ENCODE peak calls at places on chromosomes 7 and 10, in ten cellular contexts. S is A549; T is CD8-positive, alpha-beta T cell; C is Peyer's patch; G is left ventricle myocardium inferior; V is astrocyte; Z is PC-9; A is tibial artery; W is tibial nerve; X is naive thymus-derived CD4-positive, alpha-beta T cell. D is an unnamed sample.

GRCh38 chr10:92923416-92923815 is 75.1 kb downstream of the EXOC6 start:
- DNase-seq in S (no peak), T (no peak), C (no peak), G (no peak), V (no peak), Z (no peak), A (no peak), W (no peak), X (no peak), D (no peak)

GRCh38 chr7:32905175-32905662 is 13.7 kb upstream of the KBTBD2 start:
- DNase-seq in S (peak; percentile 42), T (peak; percentile 66), C (peak; percentile 57), G (no peak), V (peak; percentile 80), Z (peak; percentile 93), A (no peak), W (peak; percentile 38), X (peak; percentile 62), D (peak; percentile 66)

GRCh38 chr7:113404245-113404644 is 285.9 kb upstream of the SMIM30 start:
- DNase-seq in S (peak; percentile 9), T (no peak), C (no peak), G (no peak), V (no peak), Z (no peak), A (no peak), W (no peak), X (no peak), D (peak; percentile 29)

GRCh38 chr10:122141821-122142651 is 129.1 kb upstream of the BTBD16 start:
- DNase-seq in S (no peak), T (no peak), C (no peak), G (peak; percentile 61), V (peak; percentile 71), Z (no peak), A (peak; percentile 91), W (no peak), X (no peak), D (no peak)

GRCh38 chr7:130941322-130942210 is 207.6 kb upstream of the KLF14 start:
- DNase-seq in S (peak; percentile 80), T (no peak), C (peak; percentile 82), G (peak; percentile 35), V (peak; percentile 77), Z (no peak), A (no peak), W (peak; percentile 56), X (no peak), D (no peak)

GRCh38 chr10:29712108-29712507 is 77.3 kb upstream of the SVIL start:
- DNase-seq in S (no peak), T (no peak), C (no peak), G (no peak), V (no peak), Z (peak; percentile 61), A (no peak), W (no peak), X (no peak), D (no peak)

GRCh38 chr7:106376026-106376799 is 91.4 kb upstream of the NAMPT start:
- DNase-seq in S (no peak), T (no peak), C (no peak), G (no peak), V (no peak), Z (no peak), A (no peak), W (no peak), X (no peak), D (no peak)

GRCh38 chr7:44912775-44913347 is 27.5 kb upstream of the PURB start:
- DNase-seq in S (peak; percentile 23), T (no peak), C (no peak), G (no peak), V (no peak), Z (peak; percentile 90), A (no peak), W (no peak), X (no peak), D (no peak)

GRCh38 chr7:43099750-43100149 is 12.7 kb upstream of the HECW1 start:
- DNase-seq in S (no peak), T (no peak), C (no peak), G (no peak), V (no peak), Z (no peak), A (no peak), W (no peak), X (no peak), D (no peak)

GRCh38 chr10:125231116-125231812 is 70.9 kb upstream of the CTBP2 start:
- DNase-seq in S (peak; percentile 96), T (no peak), C (no peak), G (no peak), V (peak; percentile 96), Z (peak; percentile 88), A (no peak), W (no peak), X (no peak), D (no peak)

GRCh38 chr7:137601642-137602041 is 245.1 kb downstream of the DGKI start:
- DNase-seq in S (no peak), T (no peak), C (no peak), G (no peak), V (no peak), Z (no peak), A (no peak), W (no peak), X (no peak), D (no peak)

GRCh38 chr7:50653116-50653854 is 88.1 kb upstream of the DDC start:
- DNase-seq in S (no peak), T (peak; percentile 8), C (no peak), G (peak; percentile 70), V (no peak), Z (no peak), A (peak; percentile 85), W (peak; percentile 63), X (no peak), D (no peak)
- H3K27ac ChIP-seq in S (no peak overlapping the region), T (no peak overlapping the region), C (peak overlapping the region; percentile 68), G (peak overlapping the region; percentile 90), V (no peak overlapping the region), Z (no peak overlapping the region), A (peak overlapping the region; percentile 74), W (peak overlapping the region; percentile 65), X (no peak overlapping the region), D (no peak overlapping the region)

DNA sequence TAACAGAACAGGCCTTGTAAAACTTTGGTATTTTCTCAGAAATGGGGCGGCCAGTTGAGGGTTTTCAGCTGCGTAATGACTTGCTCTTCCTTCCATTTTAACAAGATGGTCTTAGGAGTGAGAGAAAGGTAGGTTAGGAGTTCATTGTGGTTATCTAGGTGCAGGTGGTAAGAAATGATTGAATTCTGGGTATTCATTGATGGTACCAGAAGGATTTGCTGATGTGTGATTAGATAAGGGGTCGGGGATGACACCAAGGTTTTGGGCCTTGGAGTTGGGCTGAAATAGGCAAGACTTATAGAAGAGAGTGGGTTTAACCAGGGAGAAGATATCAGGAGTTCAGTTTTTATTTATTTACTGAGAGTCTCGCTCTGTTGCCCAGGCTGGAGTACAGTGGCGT is 2.6 kb downstream of the MDH2 start:
- DNase-seq in S (no peak), T (no peak), C (no peak), G (no peak), V (no peak), Z (no peak), A (no peak), W (no peak), X (no peak), D (no peak)
- H3K4me1 ChIP-seq in S (peaks cover 40% of the 10 kb centered on the region), T (peaks cover 13% of the 10 kb centered on the region), C (peaks cover 10% of the 10 kb centered on the region), G (peaks cover 95% of the 10 kb centered on the region), V (peaks cover 9% of the 10 kb centered on the region), Z (peaks cover 35% of the 10 kb centered on the region), A (peaks cover 15% of the 10 kb centered on the region), W (no peaks in the 10 kb centered on the region), X (peaks cover 6% of the 10 kb centered on the region), D (peaks cover 2% of the 10 kb centered on the region)

GRCh38 chr10:26843736-26844135 is 17.0 kb downstream of the ABI1 start:
- DNase-seq in S (no peak), T (no peak), C (no peak), G (no peak), V (no peak), Z (no peak), A (no peak), W (no peak), X (no peak), D (no peak)

GRCh38 chr10:26841733-26842317 is 18.9 kb downstream of the ABI1 start:
- DNase-seq in S (no peak), T (no peak), C (no peak), G (no peak), V (no peak), Z (no peak), A (no peak), W (no peak), X (no peak), D (no peak)

GRCh38 chr10:26840938-26841732 is 19.6 kb downstream of the ABI1 start:
- DNase-seq in S (no peak), T (no peak), C (no peak), G (no peak), V (no peak), Z (no peak), A (no peak), W (no peak), X (no peak), D (no peak)

GRCh38 chr10:26839966-26840627 is 20.7 kb downstream of the ABI1 start:
- DNase-seq in S (no peak), T (no peak), C (no peak), G (no peak), V (peak; percentile 56), Z (no peak), A (no peak), W (no peak), X (no peak), D (no peak)

GRCh38 chr10:26844381-26844780 is 16.4 kb downstream of the ABI1 start:
- DNase-seq in S (no peak), T (no peak), C (no peak), G (no peak), V (no peak), Z (no peak), A (no peak), W (no peak), X (no peak), D (no peak)
- H3K27ac ChIP-seq in S (no peak overlapping the region), T (no peak overlapping the region), C (no peak overlapping the region), G (no peak overlapping the region), V (no peak overlapping the region), Z (no peak overlapping the region), A (no peak overlapping the region), W (no peak overlapping the region), X (no peak overlapping the region), D (no peak overlapping the region)

GRCh38 chr10:78933828-78934227 is 134.9 kb upstream of the ZMIZ1 start:
- DNase-seq in S (no peak), T (no peak), C (no peak), G (no peak), V (no peak), Z (no peak), A (no peak), W (no peak), X (no peak), D (no peak)

GRCh38 chr10:78932861-78933260 is 135.9 kb upstream of the ZMIZ1 start:
- DNase-seq in S (no peak), T (no peak), C (no peak), G (no peak), V (no peak), Z (no peak), A (no peak), W (no peak), X (no peak), D (no peak)

GRCh38 chr10:78931333-78932083 is 137.3 kb upstream of the ZMIZ1 start:
- DNase-seq in S (no peak), T (no peak), C (no peak), G (peak; percentile 64), V (peak; percentile 87), Z (peak; percentile 82), A (peak; percentile 82), W (peak; percentile 81), X (no peak), D (no peak)

GRCh38 chr10:78934499-78934898 is 134.3 kb upstream of the ZMIZ1 start:
- DNase-seq in S (no peak), T (no peak), C (no peak), G (no peak), V (no peak), Z (no peak), A (no peak), W (no peak), X (no peak), D (no peak)

GRCh38 chr10:78932084-78932386 is 136.7 kb upstream of the ZMIZ1 start:
- DNase-seq in S (no peak), T (no peak), C (no peak), G (no peak), V (no peak), Z (no peak), A (no peak), W (no peak), X (no peak), D (no peak)
- H3K4me1 ChIP-seq in S (peaks cover 15% of the 10 kb centered on the region), T (no peaks in the 10 kb centered on the region), C (no peaks in the 10 kb centered on the region), G (peaks cover 54% of the 10 kb centered on the region), V (peaks cover 19% of the 10 kb centered on the region), Z (peaks cover 82% of the 10 kb centered on the region), A (no peaks in the 10 kb centered on the region), W (no peaks in the 10 kb centered on the region), X (no peaks in the 10 kb centered on the region), D (peaks cover 3% of the 10 kb centered on the region)

D was measured in iPS DF 6.9.